ENCODE peak calls at places on chromosomes 1 and 21, in five cellular contexts. U, G, Y, N and J are unnamed samples.

GRCh38 chr1:29490204-29490934 is 254.0 kb downstream of the PTPRU start:
- DNase-seq in U (no peak), G (no peak), Y (peak; percentile 40), N (no peak), J (no peak)

GRCh38 chr21:28579986-28580550 is 412.6 kb downstream of the LTN1 start:
- DNase-seq in U (no peak), G (no peak), Y (no peak), N (no peak), J (no peak)

GRCh38 chr1:212607924-212608208 is 695 bp upstream of the ATF3 start:
- DNase-seq in U (peak; percentile 25), G (no peak), Y (no peak), N (no peak), J (no peak)

GRCh38 chr1:211591980-211592493 is 13.1 kb upstream of the SLC30A1 start:
- DNase-seq in U (no peak), G (no peak), Y (no peak), N (no peak), J (peak; percentile 86)

GRCh38 chr1:106676021-106676420 is 380.5 kb upstream of the PRMT6 start:
- DNase-seq in U (no peak), G (no peak), Y (no peak), N (no peak), J (no peak)

GRCh38 chr1:206513312-206514111 is 6.2 kb downstream of the RASSF5 start:
- DNase-seq in U (no peak), G (no peak), Y (no peak), N (no peak), J (no peak)

GRCh38 chr21:35017256-35017655 is 31.8 kb downstream of the RUNX1 start:
- DNase-seq in U (no peak), G (no peak), Y (no peak), N (no peak), J (no peak)

GRCh38 chr1:243246916-243247315 is 8.2 kb downstream of the CEP170 start:
- DNase-seq in U (no peak), G (no peak), Y (no peak), N (no peak), J (no peak)

GRCh38 chr1:76381450-76382108 is 307.0 kb downstream of the ST6GALNAC3 start:
- DNase-seq in U (no peak), G (no peak), Y (no peak), N (no peak), J (no peak)

GRCh38 chr1:114610546-114611245 is 29.3 kb upstream of the BCAS2 start:
- DNase-seq in U (no peak), G (no peak), Y (no peak), N (no peak), J (no peak)

GRCh38 chr1:180785887-180786286 is 126.8 kb upstream of the KIAA1614 start:
- DNase-seq in U (no peak), G (no peak), Y (no peak), N (no peak), J (no peak)

GRCh38 chr1:232793944-232794343 is 11.3 kb upstream of the MAP10 start:
- DNase-seq in U (no peak), G (peak; percentile 42), Y (no peak), N (peak; percentile 24), J (peak; percentile 44)

GRCh38 chr1:47914952-47915676 is 82.1 kb downstream of the TRABD2B start:
- DNase-seq in U (no peak), G (no peak), Y (no peak), N (no peak), J (no peak)

GRCh38 chr1:226429051-226429461 is 21.2 kb upstream of the PARP1 start:
- DNase-seq in U (no peak), G (no peak), Y (no peak), N (no peak), J (peak; percentile 45)

GRCh38 chr1:26784023-26784871 is 3.5 kb upstream of the PIGV start:
- DNase-seq in U (no peak), G (no peak), Y (no peak), N (no peak), J (no peak)